ENCODE peak calls at places on chromosomes 11 and 22, in five cellular contexts. K is SK-N-SH, V is fibroblast of lung, M is MM.1S, C is HCT116. W is an unnamed sample.
A peak's percentile ranks its signal among the peaks of the same experiment; 100 is the strongest.

GRCh38 chr11:113289341-113290187 is 24.8 kb upstream of the TTC12 start:
- DNase-seq in K (peak; percentile 83), V (peak; percentile 53), M (peak; percentile 71), C (peak; percentile 21), W (peak; percentile 71)

GRCh38 chr11:12413141-12414055 is 36.0 kb downstream of the PARVA start:
- DNase-seq in K (no peak), V (peak; percentile 51), M (no peak), C (no peak), W (peak; percentile 41)

GRCh38 chr11:18743900-18744514 is 18.0 kb upstream of the IGSF22 start:
- DNase-seq in K (no peak), V (no peak), M (no peak), C (no peak), W (no peak)

GRCh38 chr11:44963071-44963575 is 12.4 kb upstream of the TP53I11 start:
- DNase-seq in K (peak; percentile 47), V (no peak), M (no peak), C (no peak), W (no peak)

GRCh38 chr11:15742626-15743243 is 613.6 kb downstream of the SOX6 start:
- DNase-seq in K (peak; percentile 52), V (no peak), M (no peak), C (no peak), W (no peak)

GRCh38 chr11:107689317-107690202 is 22.3 kb downstream of the SLN start:
- DNase-seq in K (peak; percentile 62), V (peak; percentile 70), M (peak; percentile 71), C (peak; percentile 54), W (peak; percentile 88)

GRCh38 chr22:19811811-19812771 is 42.6 kb downstream of the GNB1L start:
- DNase-seq in K (peak; percentile 84), V (no peak), M (no peak), C (no peak), W (no peak)

GRCh38 chr11:96149743-96150555 is 193.0 kb downstream of the MAML2 start:
- DNase-seq in K (no peak), V (no peak), M (no peak), C (no peak), W (peak; percentile 93)

GRCh38 chr11:128039140-128040021 is 548.0 kb downstream of the ETS1 start:
- DNase-seq in K (no peak), V (peak; percentile 95), M (peak; percentile 85), C (no peak), W (peak; percentile 98)

GRCh38 chr22:21592422-21592821 is 24.9 kb downstream of the UBE2L3 start:
- DNase-seq in K (no peak), V (no peak), M (no peak), C (no peak), W (no peak)

GRCh38 chr11:2913029-2913431 is 16.2 kb downstream of the PHLDA2 start:
- DNase-seq in K (peak; percentile 45), V (peak; percentile 31), M (no peak), C (no peak), W (peak; percentile 71)

DNA sequence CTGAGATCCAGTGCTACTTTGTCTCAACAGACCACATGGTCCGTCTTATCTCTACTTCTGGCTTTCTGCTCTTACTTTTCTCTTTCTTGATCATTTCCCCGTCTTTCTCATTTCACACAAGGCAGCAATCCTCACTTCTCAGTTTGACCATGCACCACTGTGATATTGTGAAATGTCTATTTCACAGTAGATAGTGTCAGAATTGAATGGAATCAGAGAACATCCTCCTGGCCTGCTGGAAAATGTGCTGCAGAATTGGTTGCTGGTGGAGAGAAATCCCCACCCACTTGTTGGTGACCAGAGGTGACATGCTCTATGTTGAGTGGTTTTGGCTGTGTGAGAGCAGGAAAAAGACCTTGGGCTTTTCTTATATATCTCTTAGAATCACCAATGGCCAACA is 57.8 kb upstream of the RCN1 start:
- DNase-seq in K (no peak), V (no peak), M (no peak), C (no peak), W (peak; percentile 18)
- H3K4me2 ChIP-seq in K (no peak overlapping the region), V (no peak overlapping the region), M (no peak overlapping the region), C (no peak overlapping the region), W (peak overlapping the region; percentile 79)

DNA sequence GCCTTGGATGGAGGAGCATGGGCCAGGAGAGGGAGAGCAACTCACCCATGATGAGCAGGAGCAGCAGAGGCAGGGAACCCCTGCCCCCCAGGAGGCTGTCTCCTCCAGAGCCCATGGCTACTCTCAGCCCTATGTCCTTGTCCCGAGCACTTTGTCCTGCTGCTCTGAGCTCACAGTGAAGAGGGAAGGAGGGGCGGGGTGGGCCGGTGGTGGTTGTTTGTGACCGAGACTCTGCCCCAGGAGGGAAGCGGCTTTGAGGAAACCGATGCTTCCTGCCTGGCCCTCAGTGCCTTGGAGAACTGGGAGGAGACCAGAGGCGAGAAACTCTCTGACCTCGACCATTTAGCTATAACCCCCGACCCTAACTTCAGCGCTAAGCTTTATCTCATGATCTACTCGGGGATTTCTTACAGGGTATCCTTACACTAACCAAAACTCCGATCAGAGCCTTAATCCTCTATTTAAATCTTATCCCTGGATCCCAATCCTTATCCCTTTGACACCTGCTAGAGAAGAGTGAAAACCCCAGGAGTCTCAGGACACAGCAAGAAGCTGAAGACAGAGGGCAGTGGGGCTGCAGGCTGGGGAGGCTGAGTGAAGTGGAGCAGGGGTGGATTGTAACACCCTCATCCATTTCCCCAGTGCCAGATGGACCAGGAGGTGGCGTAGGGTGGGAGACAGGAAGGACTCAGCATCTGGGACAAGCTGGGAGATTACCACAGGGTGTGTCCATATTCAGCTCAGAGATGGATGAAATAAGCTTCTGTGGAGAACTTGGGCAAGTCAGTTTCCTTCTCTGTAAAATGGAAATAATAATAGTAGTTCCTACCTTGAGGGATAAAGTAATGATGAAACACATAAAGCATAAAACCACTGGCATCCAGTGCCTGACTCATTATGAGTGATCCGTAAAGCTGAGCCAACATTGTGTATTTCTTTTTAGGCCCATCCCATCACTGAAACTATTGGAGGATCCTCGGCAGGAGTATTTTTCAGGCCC is at the start of gene ROBO4:
- DNase-seq in K (peak; percentile 15), V (peak; percentile 92), M (no peak), C (peak; percentile 22), W (peak; percentile 94)
- H3K9ac ChIP-seq in K (peak within 1 kb of the TSS; percentile 64), V (peak within 1 kb of the TSS; percentile 43), M (no peak within 1 kb of the TSS), C (no peak within 1 kb of the TSS), W (peak within 1 kb of the TSS; percentile 59)

GRCh38 chr22:28939932-28940331 is 56.6 kb downstream of the ZNRF3 start:
- DNase-seq in K (no peak), V (no peak), M (no peak), C (no peak), W (no peak)

GRCh38 chr22:28937206-28938025 is 54.0 kb downstream of the ZNRF3 start:
- DNase-seq in K (no peak), V (no peak), M (no peak), C (no peak), W (no peak)

GRCh38 chr22:28939394-28939793 is 56.0 kb downstream of the ZNRF3 start:
- DNase-seq in K (no peak), V (no peak), M (no peak), C (no peak), W (no peak)

GRCh38 chr22:28940441-28940840 is 57.1 kb downstream of the ZNRF3 start:
- DNase-seq in K (no peak), V (no peak), M (no peak), C (no peak), W (no peak)

GRCh38 chr22:28938286-28938833 is 55.0 kb downstream of the ZNRF3 start:
- DNase-seq in K (no peak), V (no peak), M (no peak), C (no peak), W (no peak)
- H4K20me1 ChIP-seq in K (peaks cover 14% of the 10 kb centered on the region), V (no peaks in the 10 kb centered on the region), M (no peaks in the 10 kb centered on the region), C (no peaks in the 10 kb centered on the region), W (peaks cover 4% of the 10 kb centered on the region)

GRCh38 chr11:3954448-3955298 is 99.2 kb downstream of the STIM1 start:
- DNase-seq in K (no peak), V (no peak), M (no peak), C (no peak), W (peak; percentile 51)
- H3K4me2 ChIP-seq in K (no peak overlapping the region), V (no peak overlapping the region), M (peak overlapping the region; percentile 19), C (peak overlapping the region; percentile 19), W (no peak overlapping the region)

W was measured in GM23248.